ENCODE peak calls at places on chromosomes 13 and 19, in nine cellular contexts. O is effector memory CD4-positive, alpha-beta T cell; F is left lung; T is right lobe of liver; D is gastrocnemius medialis; X is Peyer's patch; Y is fibroblast of lung; K is cardiac muscle cell; E is thoracic aorta. N is an unnamed sample.

GRCh38 chr13:40776681-40777165 is 5.7 kb upstream of the MRPS31 start:
- DNase-seq in O (peak; percentile 66), F (no peak), T (no peak), D (no peak), X (peak; percentile 85), Y (peak; percentile 23), K (no peak), E (no peak), N (no peak)

GRCh38 chr13:50893211-50893852 is 16.3 kb upstream of the RNASEH2B start:
- DNase-seq in O (no peak), F (no peak), T (no peak), D (no peak), X (no peak), Y (peak; percentile 51), K (no peak), E (no peak), N (no peak)

GRCh38 chr13:73671011-73671410 is 463.2 kb downstream of the KLF12 start:
- DNase-seq in O (no peak), F (no peak), T (no peak), D (no peak), X (no peak), Y (no peak), K (no peak), E (no peak), N (no peak)

GRCh38 chr19:44643605-44644390 is at the start of gene PVR:
- DNase-seq in O (no peak), F (peak; percentile 80), T (peak; percentile 88), D (peak; percentile 45), X (peak; percentile 75), Y (peak; percentile 65), K (peak; percentile 79), E (peak; percentile 26), N (peak; percentile 91)

GRCh38 chr13:111046590-111047141 is 68.4 kb upstream of the ARHGEF7 start:
- DNase-seq in O (no peak), F (no peak), T (no peak), D (no peak), X (no peak), Y (peak; percentile 67), K (no peak), E (no peak), N (peak; percentile 76)

GRCh38 chr13:110361365-110361911 is 54.4 kb downstream of the COL4A2 start:
- DNase-seq in O (no peak), F (no peak), T (no peak), D (no peak), X (no peak), Y (peak; percentile 89), K (peak; percentile 42), E (peak; percentile 35), N (no peak)

GRCh38 chr19:29583196-29584006 is 22.7 kb upstream of the POP4 start:
- DNase-seq in O (no peak), F (no peak), T (no peak), D (no peak), X (peak; percentile 5), Y (peak; percentile 9), K (no peak), E (no peak), N (no peak)

GRCh38 chr13:49183672-49184315 is 36.3 kb upstream of the MLNR start:
- DNase-seq in O (no peak), F (no peak), T (no peak), D (no peak), X (no peak), Y (no peak), K (no peak), E (no peak), N (no peak)

GRCh38 chr19:16778796-16779411 is 50.3 kb upstream of the SIN3B start:
- DNase-seq in O (peak; percentile 14), F (no peak), T (no peak), D (no peak), X (peak; percentile 74), Y (peak; percentile 57), K (peak; percentile 46), E (no peak), N (peak; percentile 72)

GRCh38 chr19:10868872-10869547 is 2.3 kb upstream of the CARM1 start:
- DNase-seq in O (no peak), F (no peak), T (peak; percentile 64), D (no peak), X (no peak), Y (no peak), K (no peak), E (no peak), N (no peak)

GRCh38 chr13:114145256-114145655 is 12.8 kb upstream of the RASA3 start:
- DNase-seq in O (no peak), F (no peak), T (peak; percentile 23), D (no peak), X (peak; percentile 41), Y (no peak), K (no peak), E (no peak), N (no peak)
- H3K4me1 ChIP-seq in O (peaks cover 92% of the 10 kb centered on the region), F (peaks cover 29% of the 10 kb centered on the region), T (no peaks in the 10 kb centered on the region), D (peaks cover 13% of the 10 kb centered on the region), X (peaks cover 25% of the 10 kb centered on the region), Y (no peaks in the 10 kb centered on the region), K (no peaks in the 10 kb centered on the region), E (no peaks in the 10 kb centered on the region), N (peaks cover 13% of the 10 kb centered on the region)

GRCh38 chr19:2853015-2853606 is 11.8 kb downstream of the ZNF555 start:
- DNase-seq in O (no peak), F (no peak), T (no peak), D (no peak), X (no peak), Y (peak; percentile 6), K (no peak), E (no peak), N (no peak)

GRCh38 chr19:2852598-2852997 is 11.3 kb downstream of the ZNF555 start:
- DNase-seq in O (no peak), F (no peak), T (no peak), D (no peak), X (no peak), Y (peak; percentile 11), K (no peak), E (no peak), N (no peak)

GRCh38 chr19:2847507-2847906 is 6.2 kb downstream of the ZNF555 start:
- DNase-seq in O (no peak), F (no peak), T (no peak), D (no peak), X (no peak), Y (no peak), K (no peak), E (no peak), N (no peak)

GRCh38 chr19:2848625-2849024 is 7.3 kb downstream of the ZNF555 start:
- DNase-seq in O (no peak), F (no peak), T (no peak), D (no peak), X (no peak), Y (no peak), K (no peak), E (no peak), N (no peak)

GRCh38 chr19:2850256-2850925 is 9.1 kb downstream of the ZNF555 start:
- DNase-seq in O (no peak), F (no peak), T (no peak), D (no peak), X (no peak), Y (no peak), K (no peak), E (no peak), N (no peak)
- H3K9me3 ChIP-seq in O (peaks cover 10% of the 10 kb centered on the region), F (peaks cover 84% of the 10 kb centered on the region), T (peaks cover 10% of the 10 kb centered on the region), D (no peaks in the 10 kb centered on the region), X (no peaks in the 10 kb centered on the region), Y (peaks cover 12% of the 10 kb centered on the region), K (peaks cover 19% of the 10 kb centered on the region), E (peaks cover 69% of the 10 kb centered on the region), N (peaks cover 32% of the 10 kb centered on the region)

GRCh38 chr19:1286859-1287621 is 1.4 kb downstream of the EFNA2 start:
- DNase-seq in O (no peak), F (no peak), T (no peak), D (no peak), X (no peak), Y (no peak), K (no peak), E (no peak), N (no peak)
- H3K27me3 ChIP-seq in O (peaks cover 56% of the 10 kb centered on the region), F (peaks cover 92% of the 10 kb centered on the region), T (no peaks in the 10 kb centered on the region), D (peaks cover 73% of the 10 kb centered on the region), X (peaks cover 18% of the 10 kb centered on the region), Y (peaks cover 31% of the 10 kb centered on the region), K (no peaks in the 10 kb centered on the region), E (peaks cover 18% of the 10 kb centered on the region), N (peaks cover 78% of the 10 kb centered on the region)

GRCh38 chr19:1780272-1780957 is 27.1 kb downstream of the ONECUT3 start:
- DNase-seq in O (no peak), F (no peak), T (no peak), D (no peak), X (no peak), Y (peak; percentile 28), K (no peak), E (no peak), N (no peak)
- H3K4me1 ChIP-seq in O (no peaks in the 10 kb centered on the region), F (no peaks in the 10 kb centered on the region), T (no peaks in the 10 kb centered on the region), D (no peaks in the 10 kb centered on the region), X (no peaks in the 10 kb centered on the region), Y (no peaks in the 10 kb centered on the region), K (no peaks in the 10 kb centered on the region), E (no peaks in the 10 kb centered on the region), N (no peaks in the 10 kb centered on the region)

N was measured in upper lobe of right lung.